ENCODE peak calls at places on chromosomes 16 and 17, in six cellular contexts. F is fibroblast of lung, S is endothelial cell, T is progenitor cell of endocrine pancreas, G is sigmoid colon, X is heart right ventricle. B is an unnamed sample.

GRCh38 chr17:71522383-71522782 is 598.4 kb upstream of the SOX9 start:
- DNase-seq in F (no peak), S (no peak), T (no peak), G (no peak), X (no peak), B (no peak)

GRCh38 chr16:53507464-53508180 is 4.6 kb upstream of the AKTIP start:
- DNase-seq in F (no peak), S (no peak), T (no peak), G (no peak), X (no peak), B (no peak)

GRCh38 chr16:66365588-66365987 is 903 bp upstream of the CDH5 start:
- DNase-seq in F (peak), S (no peak), T (no peak), G (no peak), X (peak), B (peak)

GRCh38 chr17:80146121-80147034 is 550 bp downstream of the EIF4A3 start:
- DNase-seq in F (no peak), S (peak), T (peak), G (peak), X (no peak), B (peak)

GRCh38 chr17:73131993-73132595 is 32.7 kb upstream of the SSTR2 start:
- DNase-seq in F (no peak), S (no peak), T (no peak), G (no peak), X (no peak), B (no peak)

GRCh38 chr17:7855643-7856080 is 796 bp downstream of the TMEM88 start:
- DNase-seq in F (no peak), S (no peak), T (no peak), G (peak), X (peak), B (no peak)

GRCh38 chr17:71460943-71461342 is 659.9 kb upstream of the SOX9 start:
- DNase-seq in F (peak), S (peak), T (no peak), G (no peak), X (no peak), B (peak)

GRCh38 chr16:66115373-66115772 is 251.1 kb upstream of the CDH5 start:
- DNase-seq in F (no peak), S (no peak), T (no peak), G (no peak), X (no peak), B (no peak)

GRCh38 chr17:7580631-7581554 is 1.5 kb downstream of the CD68 start:
- DNase-seq in F (no peak), S (no peak), T (no peak), G (no peak), X (no peak), B (no peak)

GRCh38 chr16:9422769-9423513 is 331.5 kb downstream of the HAPSTR1 start:
- DNase-seq in F (no peak), S (no peak), T (no peak), G (no peak), X (peak), B (no peak)
- TF ChIP-seq CTCF in F (no peak), S (no peak), T (no peak), G (no peak), X (no peak), B (no peak)

GRCh38 chr16:15888072-15888976 is at the start of gene CEP20:
- DNase-seq in F (peak), S (peak), T (peak), G (peak), X (peak), B (peak)
- TF ChIP-seq CTCF in F (no peak), S (no peak), T (no peak), G (peak), X (no peak), B (no peak)

GRCh38 chr17:17972126-17972951 is at the start of the genes DRC3 and TOM1L2:
- DNase-seq in F (peak), S (peak), T (peak), G (peak), X (peak), B (peak)
- TF ChIP-seq CTCF in F (no peak), S (peak), T (peak), G (no peak), X (no peak), B (no peak)

GRCh38 chr17:82245144-82246039 is 16.6 kb downstream of the SLC16A3 start:
- DNase-seq in F (no peak), S (no peak), T (no peak), G (peak), X (no peak), B (no peak)

GRCh38 chr17:82246040-82246364 is 17.2 kb downstream of the SLC16A3 start:
- DNase-seq in F (no peak), S (no peak), T (no peak), G (peak), X (no peak), B (no peak)

GRCh38 chr17:82243648-82244412 is 15.0 kb downstream of the SLC16A3 start:
- DNase-seq in F (no peak), S (no peak), T (no peak), G (peak), X (no peak), B (peak)

GRCh38 chr17:82242977-82243647 is 14.3 kb downstream of the SLC16A3 start:
- DNase-seq in F (peak), S (no peak), T (no peak), G (peak), X (peak), B (peak)

GRCh38 chr17:82244413-82245140 is 15.7 kb downstream of the SLC16A3 start:
- DNase-seq in F (peak), S (no peak), T (no peak), G (peak), X (no peak), B (peak)
- TF ChIP-seq CTCF in F (peak), S (peak), T (peak), G (peak), X (no peak), B (peak)

GRCh38 chr16:79598341-79599181 is 2.0 kb downstream of the MAF start:
- DNase-seq in F (peak), S (peak), T (peak), G (peak), X (peak), B (peak)
- TF ChIP-seq CTCF in F (peak), S (peak), T (peak), G (peak), X (no peak), B (no peak)

GRCh38 chr17:16398270-16399267 is 16.8 kb upstream of the TRPV2 start:
- DNase-seq in F (no peak), S (peak), T (no peak), G (no peak), X (no peak), B (peak)
- TF ChIP-seq CTCF in F (no peak), S (no peak), T (no peak), G (no peak), X (no peak), B (no peak)

DNA sequence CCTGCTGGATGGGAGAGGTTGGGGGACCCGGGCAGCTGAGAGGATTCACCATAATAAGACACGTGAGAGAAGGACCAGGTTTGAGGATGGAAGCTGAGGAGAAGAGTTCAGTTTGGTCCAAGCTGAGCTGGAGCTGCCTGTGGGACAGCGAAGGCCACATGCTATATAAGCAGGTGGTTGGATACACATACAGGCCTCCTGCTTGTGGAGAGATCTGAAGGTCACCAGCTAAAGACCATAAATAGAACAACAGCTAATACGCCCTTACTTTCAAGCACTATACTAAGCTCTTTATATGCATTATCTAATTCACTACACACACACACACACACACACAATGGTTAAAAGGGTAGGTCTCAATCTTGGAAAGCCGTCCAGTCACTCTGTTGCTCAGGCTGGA is 32.1 kb downstream of the DUSP14 start:
- DNase-seq in F (no peak), S (no peak), T (no peak), G (no peak), X (no peak), B (no peak)
- TF ChIP-seq CTCF in F (no peak), S (no peak), T (no peak), G (no peak), X (no peak), B (no peak)

GRCh38 chr16:85634747-85635544 is 21.8 kb downstream of the GSE1 start:
- DNase-seq in F (no peak), S (peak), T (no peak), G (no peak), X (no peak), B (no peak)
- TF ChIP-seq CTCF in F (peak), S (peak), T (peak), G (no peak), X (no peak), B (no peak)

DNA sequence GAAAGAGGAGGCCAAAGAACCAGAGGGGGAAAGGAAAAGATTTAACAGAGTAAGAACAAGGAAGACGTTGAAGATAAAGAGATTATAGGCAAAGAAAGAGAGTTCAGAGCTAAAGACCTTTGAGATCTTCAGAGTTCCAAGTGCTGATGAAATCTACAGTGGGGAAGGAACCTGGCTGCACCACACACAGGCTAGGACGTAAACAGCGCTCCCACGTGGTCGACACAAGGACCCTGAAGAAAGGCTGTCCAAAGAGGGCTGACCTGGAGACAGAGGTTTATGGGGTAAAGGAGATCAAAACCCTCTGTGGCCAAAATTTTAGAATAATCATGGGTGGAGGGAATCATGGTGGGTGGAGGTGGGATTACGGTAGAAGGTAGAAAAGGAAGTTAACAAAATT is 121.6 kb downstream of the PMP22 start:
- DNase-seq in F (no peak), S (no peak), T (no peak), G (no peak), X (no peak), B (no peak)
- TF ChIP-seq CTCF in F (no peak), S (no peak), T (no peak), G (no peak), X (no peak), B (no peak)